ENCODE peak calls at places on chromosomes 13 and 19, in six cellular contexts. O, E, K, P, D and Q are unnamed samples.
A peak's percentile ranks its signal among the peaks of the same experiment; 100 is the strongest.

GRCh38 chr13:98504029-98504351 is 72.9 kb downstream of the STK24 start:
- DNase-seq in O (no peak), E (no peak), K (no peak), P (no peak), D (no peak), Q (peak; percentile 38)

GRCh38 chr19:58578430-58578925 is 5.3 kb upstream of the MZF1 start:
- DNase-seq in O (no peak), E (no peak), K (no peak), P (peak; percentile 15), D (no peak), Q (no peak)

GRCh38 chr19:38650911-38651584 is 3.6 kb downstream of the ACTN4 start:
- DNase-seq in O (peak; percentile 6), E (no peak), K (peak; percentile 60), P (no peak), D (no peak), Q (peak; percentile 75)

GRCh38 chr19:16039081-16039480 is 37.2 kb upstream of the TPM4 start:
- DNase-seq in O (no peak), E (no peak), K (no peak), P (no peak), D (no peak), Q (no peak)

GRCh38 chr13:114000151-114001040 is 26.5 kb upstream of the C13orf46 start:
- DNase-seq in O (no peak), E (no peak), K (no peak), P (peak; percentile 54), D (no peak), Q (no peak)

GRCh38 chr19:38877781-38878574 is at the start of gene RINL:
- DNase-seq in O (peak; percentile 56), E (peak; percentile 87), K (no peak), P (no peak), D (peak; percentile 53), Q (no peak)

GRCh38 chr13:37869756-37870488 is at the start of gene TRPC4:
- DNase-seq in O (peak; percentile 78), E (no peak), K (peak; percentile 59), P (peak; percentile 83), D (peak; percentile 29), Q (peak; percentile 74)

GRCh38 chr13:39788097-39788496 is 132.6 kb downstream of the COG6 start:
- DNase-seq in O (no peak), E (no peak), K (no peak), P (no peak), D (no peak), Q (no peak)

GRCh38 chr13:54733639-54734038 is 1705.0 kb downstream of the OLFM4 start:
- DNase-seq in O (peak; percentile 22), E (no peak), K (no peak), P (no peak), D (no peak), Q (no peak)

GRCh38 chr13:34587586-34587985 is 354.5 kb upstream of the NBEA start:
- DNase-seq in O (no peak), E (no peak), K (no peak), P (no peak), D (peak; percentile 4), Q (no peak)

GRCh38 chr19:49506575-49507105 is 5.8 kb upstream of the FCGRT start:
- DNase-seq in O (peak; percentile 79), E (peak; percentile 78), K (no peak), P (no peak), D (peak; percentile 83), Q (no peak)

GRCh38 chr19:52590728-52591127 is 20.6 kb downstream of the ZNF701 start:
- DNase-seq in O (no peak), E (no peak), K (no peak), P (no peak), D (no peak), Q (no peak)

GRCh38 chr19:45804140-45804958 is 10.8 kb downstream of the RSPH6A start:
- DNase-seq in O (no peak), E (no peak), K (no peak), P (no peak), D (no peak), Q (no peak)

GRCh38 chr19:54380897-54381296 is 16.2 kb upstream of the LAIR1 start:
- DNase-seq in O (no peak), E (no peak), K (no peak), P (no peak), D (no peak), Q (no peak)

GRCh38 chr19:2121416-2122051 is 24.8 kb downstream of the IZUMO4 start:
- DNase-seq in O (no peak), E (no peak), K (no peak), P (no peak), D (no peak), Q (no peak)

GRCh38 chr19:6392219-6393073 is 518 bp downstream of the GTF2F1 start:
- DNase-seq in O (no peak), E (no peak), K (no peak), P (no peak), D (no peak), Q (no peak)

GRCh38 chr19:3746371-3747056 is 15.0 kb downstream of the APBA3 start:
- DNase-seq in O (no peak), E (no peak), K (no peak), P (no peak), D (no peak), Q (no peak)

GRCh38 chr13:103255587-103256301 is 189.5 kb upstream of the SLC10A2 start:
- DNase-seq in O (no peak), E (no peak), K (no peak), P (no peak), D (no peak), Q (no peak)

GRCh38 chr13:36887758-36888521 is 32.1 kb downstream of the SMAD9 start:
- DNase-seq in O (no peak), E (peak; percentile 10), K (no peak), P (no peak), D (no peak), Q (no peak)

GRCh38 chr13:59480398-59480797 is 683.3 kb downstream of the DIAPH3 start:
- DNase-seq in O (no peak), E (no peak), K (no peak), P (no peak), D (no peak), Q (no peak)

GRCh38 chr13:52348081-52348480 is 57.9 kb downstream of the THSD1 start:
- DNase-seq in O (no peak), E (no peak), K (peak; percentile 88), P (no peak), D (no peak), Q (peak; percentile 84)

GRCh38 chr19:4889034-4889825 is 13.5 kb downstream of the ARRDC5 start:
- DNase-seq in O (no peak), E (no peak), K (peak; percentile 83), P (no peak), D (no peak), Q (peak; percentile 37)

GRCh38 chr13:98650376-98651107 is 73.6 kb upstream of the STK24 start:
- DNase-seq in O (peak; percentile 82), E (no peak), K (no peak), P (no peak), D (peak; percentile 93), Q (no peak)

GRCh38 chr13:111911141-111911720 is 155.7 kb upstream of the SOX1 start:
- DNase-seq in O (peak; percentile 1), E (no peak), K (no peak), P (no peak), D (no peak), Q (no peak)

GRCh38 chr13:110306960-110307696 is at the start of the genes COL4A1 and COL4A2:
- DNase-seq in O (peak; percentile 83), E (no peak), K (peak; percentile 77), P (peak; percentile 95), D (peak; percentile 40), Q (peak; percentile 86)

GRCh38 chr19:11064831-11065303 is 24.4 kb upstream of the LDLR start:
- DNase-seq in O (no peak), E (no peak), K (no peak), P (no peak), D (no peak), Q (peak; percentile 23)

GRCh38 chr13:102657630-102658029 is 37.2 kb downstream of the METTL21C start:
- DNase-seq in O (no peak), E (no peak), K (no peak), P (no peak), D (no peak), Q (no peak)

GRCh38 chr19:38270587-38271167 is 6.3 kb downstream of the SPINT2 start:
- DNase-seq in O (no peak), E (no peak), K (peak; percentile 56), P (no peak), D (no peak), Q (peak; percentile 75)

GRCh38 chr19:7916908-7917291 is 2.3 kb downstream of the TGFBR3L start:
- DNase-seq in O (no peak), E (no peak), K (no peak), P (peak; percentile 77), D (no peak), Q (no peak)

GRCh38 chr13:103031332-103031873 is 34.8 kb downstream of the SLC10A2 start:
- DNase-seq in O (no peak), E (peak; percentile 87), K (no peak), P (no peak), D (no peak), Q (no peak)

GRCh38 chr13:111396457-111396856 is 76.0 kb downstream of the TEX29 start:
- DNase-seq in O (no peak), E (no peak), K (no peak), P (no peak), D (no peak), Q (no peak)

DNA sequence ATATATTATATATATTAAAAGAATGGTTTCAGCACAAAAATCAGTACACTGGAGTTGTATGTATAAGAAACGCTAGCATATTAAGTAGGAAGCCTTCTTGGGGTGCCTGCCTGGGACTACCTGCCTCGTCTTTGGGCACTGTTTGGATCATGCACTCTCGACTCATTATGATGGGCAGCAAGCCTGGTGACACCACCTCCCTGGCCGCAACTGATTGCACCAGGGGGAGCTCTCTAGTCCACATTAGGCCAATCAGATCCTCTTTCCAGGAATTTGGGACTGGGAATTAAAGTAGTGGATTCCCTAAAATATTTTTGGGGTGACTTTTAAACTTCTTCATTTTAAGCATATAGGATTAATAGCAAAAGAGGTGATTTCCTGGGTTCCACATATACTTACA is 56.0 kb upstream of the RGCC start:
- DNase-seq in O (no peak), E (peak; percentile 26), K (no peak), P (no peak), D (no peak), Q (no peak)
- TF ChIP-seq CTCF in O (no peak), E (peak; percentile 43), K (no peak), P (no peak), D (no peak), Q (no peak)

DNA sequence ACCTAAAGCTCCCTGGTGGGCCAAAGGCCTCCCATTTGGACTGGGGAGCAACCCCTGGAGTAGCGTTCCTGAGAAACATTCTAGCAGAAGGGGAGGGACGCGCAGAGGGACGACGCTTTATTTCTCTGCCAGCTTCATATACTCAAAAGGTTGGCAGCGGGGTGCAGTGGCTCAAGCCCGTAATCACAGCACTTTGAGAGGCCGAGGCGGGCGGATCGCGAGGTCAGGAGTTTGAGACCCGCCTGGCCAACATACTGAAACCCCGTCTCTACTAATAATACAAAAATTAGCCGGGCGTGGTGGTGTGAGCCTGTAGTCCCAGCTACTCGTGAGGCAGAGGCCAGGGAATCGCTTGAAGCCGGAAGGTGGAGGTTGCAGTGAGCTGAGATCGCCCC is 16.8 kb downstream of the RB1 start:
- DNase-seq in O (no peak), E (no peak), K (no peak), P (peak; percentile 55), D (peak; percentile 6), Q (no peak)
- H3K4me3 ChIP-seq in O (no peak overlapping the region), E (no peak overlapping the region), K (no peak overlapping the region), P (no peak overlapping the region), D (no peak overlapping the region), Q (no peak overlapping the region)

GRCh38 chr13:67438465-67438864 is 208.3 kb upstream of the PCDH9 start:
- DNase-seq in O (no peak), E (no peak), K (no peak), P (no peak), D (no peak), Q (no peak)
- TF ChIP-seq CTCF in O (peak; percentile 14), E (peak; percentile 23), K (no peak), P (no peak), D (no peak), Q (no peak)

GRCh38 chr19:19647037-19647835 is 3.8 kb upstream of the GMIP start:
- DNase-seq in O (no peak), E (no peak), K (no peak), P (no peak), D (no peak), Q (no peak)
- H3K4me3 ChIP-seq in O (no peak overlapping the region), E (no peak overlapping the region), K (no peak overlapping the region), P (no peak overlapping the region), D (no peak overlapping the region), Q (no peak overlapping the region)